ENCODE peak calls at places on chromosomes 16 and 17, in eight cellular contexts. E is AG04450; B is gastrocnemius medialis; G is heart right ventricle; O is CD8-positive, alpha-beta T cell; M is heart left ventricle; T is fibroblast of pulmonary artery; W is dorsolateral prefrontal cortex. Q is an unnamed sample.

GRCh38 chr16:24070851-24071250 is 185.3 kb upstream of the CACNG3 start:
- DNase-seq in E (no peak), B (no peak), G (peak), O (no peak), M (no peak), T (peak), W (no peak), Q (peak)

GRCh38 chr16:67542464-67542863 is 13.8 kb downstream of the RIPOR1 start:
- DNase-seq in E (no peak), B (no peak), G (peak), O (peak), M (no peak), T (peak), W (no peak), Q (no peak)

GRCh38 chr16:87338155-87338765 is 21.1 kb upstream of the C16orf95 start:
- DNase-seq in E (no peak), B (no peak), G (no peak), O (no peak), M (no peak), T (no peak), W (no peak), Q (no peak)

GRCh38 chr17:76671912-76672262 is 28.3 kb upstream of the ST6GALNAC1 start:
- DNase-seq in E (no peak), B (no peak), G (no peak), O (no peak), M (no peak), T (no peak), W (no peak), Q (no peak)

GRCh38 chr17:73983623-73984410 is 219.7 kb upstream of the RPL38 start:
- DNase-seq in E (no peak), B (no peak), G (no peak), O (no peak), M (no peak), T (no peak), W (no peak), Q (no peak)

GRCh38 chr16:15509593-15510520 is 75.5 kb downstream of the BMERB1 start:
- DNase-seq in E (no peak), B (no peak), G (no peak), O (no peak), M (no peak), T (peak), W (no peak), Q (no peak)

GRCh38 chr17:41178341-41178740 is 320 bp upstream of the KRTAP4-2 start:
- DNase-seq in E (no peak), B (no peak), G (no peak), O (no peak), M (no peak), T (no peak), W (no peak), Q (no peak)

GRCh38 chr17:67602974-67603373 is 114.8 kb upstream of the NOL11 start:
- DNase-seq in E (no peak), B (no peak), G (no peak), O (peak), M (no peak), T (peak), W (no peak), Q (peak)

GRCh38 chr17:45294506-45294905 is 22.3 kb downstream of the MAP3K14 start:
- DNase-seq in E (peak), B (peak), G (peak), O (no peak), M (no peak), T (peak), W (no peak), Q (no peak)

GRCh38 chr17:946510-947236 is 32.9 kb downstream of the NXN start:
- DNase-seq in E (no peak), B (no peak), G (no peak), O (no peak), M (no peak), T (no peak), W (no peak), Q (no peak)
- TF ChIP-seq CTCF in E (no peak), B (no peak), G (no peak), O (no peak), M (no peak), T (no peak), W (no peak), Q (no peak)

GRCh38 chr17:43873815-43874214 is 26.8 kb downstream of the CD300LG start:
- DNase-seq in E (no peak), B (no peak), G (no peak), O (no peak), M (no peak), T (no peak), W (no peak), Q (no peak)

GRCh38 chr17:43875476-43876147 is 28.6 kb downstream of the CD300LG start:
- DNase-seq in E (no peak), B (no peak), G (no peak), O (no peak), M (no peak), T (no peak), W (no peak), Q (no peak)

GRCh38 chr17:43873091-43873490 is 26.1 kb downstream of the CD300LG start:
- DNase-seq in E (no peak), B (no peak), G (no peak), O (no peak), M (no peak), T (no peak), W (no peak), Q (no peak)

GRCh38 chr17:43871947-43872690 is 25.1 kb downstream of the CD300LG start:
- DNase-seq in E (no peak), B (no peak), G (no peak), O (no peak), M (no peak), T (no peak), W (no peak), Q (no peak)

DNA sequence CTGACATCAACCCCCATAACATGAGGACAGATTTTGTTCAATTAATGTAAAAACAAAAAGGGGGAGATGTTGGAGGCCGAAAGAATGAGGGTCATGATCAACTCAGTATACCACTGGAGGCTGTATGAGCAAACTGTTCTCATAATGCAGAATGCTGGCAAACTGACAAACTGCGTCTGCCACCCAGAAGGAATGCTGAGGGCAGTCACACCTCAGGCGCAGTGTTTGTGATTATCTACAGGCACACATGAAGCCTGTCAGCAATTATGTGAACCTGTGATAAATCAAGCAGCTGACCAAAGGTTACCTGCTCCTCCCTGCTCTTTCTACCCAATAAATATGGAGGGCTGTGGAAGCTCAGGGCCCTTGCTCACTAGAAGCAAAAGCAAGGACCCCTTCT is 27.3 kb downstream of the CD300LG start:
- DNase-seq in E (no peak), B (no peak), G (peak), O (no peak), M (peak), T (no peak), W (no peak), Q (no peak)
- TF ChIP-seq CTCF in E (no peak), B (no peak), G (no peak), O (no peak), M (no peak), T (no peak), W (no peak), Q (no peak)

GRCh38 chr16:80723981-80724380 is 80.4 kb downstream of the CDYL2 start:
- DNase-seq in E (no peak), B (no peak), G (no peak), O (no peak), M (no peak), T (no peak), W (no peak), Q (no peak)
- TF ChIP-seq CTCF in E (no peak), B (no peak), G (no peak), O (peak), M (no peak), T (no peak), W (no peak), Q (no peak)

GRCh38 chr17:7544911-7545310 is 3.9 kb upstream of the TNFSF12 start:
- DNase-seq in E (no peak), B (no peak), G (no peak), O (no peak), M (no peak), T (no peak), W (no peak), Q (no peak)
- TF ChIP-seq CTCF in E (no peak), B (no peak), G (no peak), O (no peak), M (no peak), T (no peak), W (no peak), Q (no peak)

Q was measured in progenitor cell of endocrine pancreas.